ENCODE peak calls at places on chromosomes 7 and 10, in seven cellular contexts. One of them, this sample, is unnamed.

GRCh38 chr10:62830577-62831122 is 14.5 kb upstream of the EGR2 start:
- DNase-seq in fibroblast of mammary gland: no peak
- DNase-seq in neural crest cell: no peak
- DNase-seq in aorta: no peak
- DNase-seq in endodermal cell: no peak
- DNase-seq in DMS 273 treated with DMSO at 0.1 percent for 48 hours: no peak
- DNase-seq in HAP-1: no peak
- DNase-seq in this sample: no peak

GRCh38 chr10:102299873-102300272 is 54.5 kb downstream of the GBF1 start:
- DNase-seq in aorta: no peak
- DNase-seq in DMS 273 treated with DMSO at 0.1 percent for 48 hours: no peak
- DNase-seq in fibroblast of mammary gland: peak
- DNase-seq in endodermal cell: no peak
- DNase-seq in neural crest cell: no peak
- DNase-seq in HAP-1: no peak
- DNase-seq in this sample: no peak

GRCh38 chr7:121107923-121108498 is 119.5 kb downstream of the CPED1 start:
- DNase-seq in endodermal cell: no peak
- DNase-seq in fibroblast of mammary gland: peak
- DNase-seq in DMS 273 treated with DMSO at 0.1 percent for 48 hours: peak
- DNase-seq in neural crest cell: no peak
- DNase-seq in HAP-1: no peak
- DNase-seq in aorta: no peak
- DNase-seq in this sample: no peak

GRCh38 chr7:16695621-16696237 is 49.7 kb downstream of the BZW2 start:
- DNase-seq in endodermal cell: peak
- DNase-seq in aorta: no peak
- DNase-seq in fibroblast of mammary gland: peak
- DNase-seq in HAP-1: peak
- DNase-seq in DMS 273 treated with DMSO at 0.1 percent for 48 hours: no peak
- DNase-seq in neural crest cell: no peak
- DNase-seq in this sample: peak

GRCh38 chr10:96390460-96390864 is 31.7 kb upstream of the OPALIN start:
- DNase-seq in fibroblast of mammary gland: no peak
- DNase-seq in aorta: peak
- DNase-seq in endodermal cell: no peak
- DNase-seq in DMS 273 treated with DMSO at 0.1 percent for 48 hours: peak
- DNase-seq in HAP-1: no peak
- DNase-seq in neural crest cell: no peak
- DNase-seq in this sample: no peak

GRCh38 chr7:135678612-135679575 is 16.6 kb downstream of the STMP1 start:
- DNase-seq in HAP-1: no peak
- DNase-seq in fibroblast of mammary gland: peak
- DNase-seq in neural crest cell: no peak
- DNase-seq in aorta: peak
- DNase-seq in endodermal cell: no peak
- DNase-seq in DMS 273 treated with DMSO at 0.1 percent for 48 hours: peak
- DNase-seq in this sample: peak

GRCh38 chr10:132149917-132150316 is 36.8 kb upstream of the DPYSL4 start:
- DNase-seq in aorta: peak
- DNase-seq in DMS 273 treated with DMSO at 0.1 percent for 48 hours: no peak
- DNase-seq in HAP-1: no peak
- DNase-seq in endodermal cell: no peak
- DNase-seq in fibroblast of mammary gland: no peak
- DNase-seq in neural crest cell: no peak
- DNase-seq in this sample: no peak

GRCh38 chr10:60664859-60665258 is 113.4 kb upstream of the CDK1 start:
- DNase-seq in DMS 273 treated with DMSO at 0.1 percent for 48 hours: no peak
- DNase-seq in HAP-1: no peak
- DNase-seq in neural crest cell: no peak
- DNase-seq in endodermal cell: no peak
- DNase-seq in fibroblast of mammary gland: peak
- DNase-seq in aorta: no peak
- DNase-seq in this sample: no peak

GRCh38 chr10:19290770-19291169 is 242.2 kb downstream of the MALRD1 start:
- DNase-seq in HAP-1: no peak
- DNase-seq in endodermal cell: no peak
- DNase-seq in fibroblast of mammary gland: no peak
- DNase-seq in neural crest cell: no peak
- DNase-seq in DMS 273 treated with DMSO at 0.1 percent for 48 hours: no peak
- DNase-seq in aorta: no peak
- DNase-seq in this sample: no peak

GRCh38 chr7:80851896-80852476 is 66.9 kb downstream of the SEMA3C start:
- DNase-seq in fibroblast of mammary gland: peak
- DNase-seq in HAP-1: no peak
- DNase-seq in aorta: no peak
- DNase-seq in DMS 273 treated with DMSO at 0.1 percent for 48 hours: no peak
- DNase-seq in neural crest cell: no peak
- DNase-seq in endodermal cell: no peak
- DNase-seq in this sample: no peak

GRCh38 chr7:139560199-139560598 is 36.7 kb downstream of the CLEC2L start:
- DNase-seq in DMS 273 treated with DMSO at 0.1 percent for 48 hours: no peak
- DNase-seq in HAP-1: no peak
- DNase-seq in neural crest cell: no peak
- DNase-seq in endodermal cell: no peak
- DNase-seq in aorta: no peak
- DNase-seq in fibroblast of mammary gland: no peak
- DNase-seq in this sample: no peak

GRCh38 chr7:106038916-106039315 is 73.2 kb downstream of the SYPL1 start:
- DNase-seq in HAP-1: no peak
- DNase-seq in endodermal cell: no peak
- DNase-seq in fibroblast of mammary gland: no peak
- DNase-seq in aorta: no peak
- DNase-seq in neural crest cell: no peak
- DNase-seq in DMS 273 treated with DMSO at 0.1 percent for 48 hours: no peak
- DNase-seq in this sample: no peak

GRCh38 chr7:30471205-30471604 is 7.4 kb downstream of the NOD1 start:
- DNase-seq in HAP-1: no peak
- DNase-seq in neural crest cell: no peak
- DNase-seq in aorta: no peak
- DNase-seq in fibroblast of mammary gland: no peak
- DNase-seq in endodermal cell: no peak
- DNase-seq in DMS 273 treated with DMSO at 0.1 percent for 48 hours: no peak
- DNase-seq in this sample: no peak

This sample was measured in lung.